ENCODE peak calls at places on chromosome 11, in ten cellular contexts. One of them, this sample, is unnamed.

GRCh38 chr11:2462986-2463765 is 18.4 kb downstream of the KCNQ1 start:
- DNase-seq in right cardiac atrium: peak
- DNase-seq in CD4-positive, alpha-beta memory T cell: no peak
- DNase-seq in brain microvascular endothelial cell: no peak
- DNase-seq in AG04450: no peak
- DNase-seq in A673: no peak
- DNase-seq in psoas muscle: no peak
- DNase-seq in Peyer's patch: peak
- DNase-seq in colonic mucosa: peak
- DNase-seq in dorsolateral prefrontal cortex: no peak
- DNase-seq in this sample: no peak

GRCh38 chr11:94171693-94172440 is 43.2 kb downstream of the PANX1 start:
- DNase-seq in right cardiac atrium: peak
- DNase-seq in CD4-positive, alpha-beta memory T cell: no peak
- DNase-seq in brain microvascular endothelial cell: peak
- DNase-seq in AG04450: no peak
- DNase-seq in A673: peak
- DNase-seq in psoas muscle: no peak
- DNase-seq in Peyer's patch: peak
- DNase-seq in colonic mucosa: peak
- DNase-seq in dorsolateral prefrontal cortex: peak
- DNase-seq in this sample: no peak

GRCh38 chr11:47856186-47856585 is 8.0 kb upstream of the NUP160 start:
- DNase-seq in right cardiac atrium: no peak
- DNase-seq in CD4-positive, alpha-beta memory T cell: no peak
- DNase-seq in brain microvascular endothelial cell: peak
- DNase-seq in AG04450: no peak
- DNase-seq in A673: peak
- DNase-seq in psoas muscle: no peak
- DNase-seq in Peyer's patch: no peak
- DNase-seq in colonic mucosa: no peak
- DNase-seq in dorsolateral prefrontal cortex: no peak
- DNase-seq in this sample: no peak

GRCh38 chr11:118921929-118922744 is 3.6 kb downstream of the BCL9L start:
- DNase-seq in right cardiac atrium: peak
- DNase-seq in CD4-positive, alpha-beta memory T cell: no peak
- DNase-seq in brain microvascular endothelial cell: no peak
- DNase-seq in AG04450: no peak
- DNase-seq in A673: peak
- DNase-seq in psoas muscle: peak
- DNase-seq in Peyer's patch: peak
- DNase-seq in colonic mucosa: peak
- DNase-seq in dorsolateral prefrontal cortex: no peak
- DNase-seq in this sample: peak

GRCh38 chr11:78298216-78298860 is 109.6 kb downstream of the USP35 start:
- DNase-seq in right cardiac atrium: no peak
- DNase-seq in CD4-positive, alpha-beta memory T cell: no peak
- DNase-seq in brain microvascular endothelial cell: peak
- DNase-seq in AG04450: no peak
- DNase-seq in A673: no peak
- DNase-seq in psoas muscle: no peak
- DNase-seq in Peyer's patch: no peak
- DNase-seq in colonic mucosa: no peak
- DNase-seq in dorsolateral prefrontal cortex: no peak
- DNase-seq in this sample: no peak

GRCh38 chr11:67113231-67113721 is 5.8 kb upstream of the KDM2A start:
- DNase-seq in right cardiac atrium: no peak
- DNase-seq in CD4-positive, alpha-beta memory T cell: no peak
- DNase-seq in brain microvascular endothelial cell: no peak
- DNase-seq in AG04450: no peak
- DNase-seq in A673: no peak
- DNase-seq in psoas muscle: no peak
- DNase-seq in Peyer's patch: peak
- DNase-seq in colonic mucosa: no peak
- DNase-seq in dorsolateral prefrontal cortex: no peak
- DNase-seq in this sample: no peak

GRCh38 chr11:46391578-46392420 is at the start of gene CHRM4:
- DNase-seq in right cardiac atrium: no peak
- DNase-seq in CD4-positive, alpha-beta memory T cell: no peak
- DNase-seq in brain microvascular endothelial cell: no peak
- DNase-seq in AG04450: no peak
- DNase-seq in A673: peak
- DNase-seq in psoas muscle: no peak
- DNase-seq in Peyer's patch: no peak
- DNase-seq in colonic mucosa: no peak
- DNase-seq in dorsolateral prefrontal cortex: peak
- DNase-seq in this sample: peak

GRCh38 chr11:131099013-131099412 is 182.7 kb upstream of the SNX19 start:
- DNase-seq in right cardiac atrium: no peak
- DNase-seq in CD4-positive, alpha-beta memory T cell: no peak
- DNase-seq in brain microvascular endothelial cell: peak
- DNase-seq in AG04450: no peak
- DNase-seq in A673: no peak
- DNase-seq in psoas muscle: no peak
- DNase-seq in Peyer's patch: no peak
- DNase-seq in colonic mucosa: no peak
- DNase-seq in dorsolateral prefrontal cortex: no peak
- DNase-seq in this sample: no peak

GRCh38 chr11:16059332-16059731 is 297.0 kb downstream of the SOX6 start:
- DNase-seq in right cardiac atrium: no peak
- DNase-seq in CD4-positive, alpha-beta memory T cell: no peak
- DNase-seq in brain microvascular endothelial cell: no peak
- DNase-seq in AG04450: no peak
- DNase-seq in A673: no peak
- DNase-seq in psoas muscle: no peak
- DNase-seq in Peyer's patch: no peak
- DNase-seq in colonic mucosa: no peak
- DNase-seq in dorsolateral prefrontal cortex: no peak
- DNase-seq in this sample: no peak

GRCh38 chr11:47215366-47215925 is 672 bp downstream of the DDB2 start:
- DNase-seq in right cardiac atrium: no peak
- DNase-seq in CD4-positive, alpha-beta memory T cell: no peak
- DNase-seq in brain microvascular endothelial cell: no peak
- DNase-seq in AG04450: no peak
- DNase-seq in A673: no peak
- DNase-seq in psoas muscle: no peak
- DNase-seq in Peyer's patch: no peak
- DNase-seq in colonic mucosa: peak
- DNase-seq in dorsolateral prefrontal cortex: no peak
- DNase-seq in this sample: no peak

GRCh38 chr11:113148652-113149051 is 165.7 kb upstream of the TTC12 start:
- DNase-seq in right cardiac atrium: no peak
- DNase-seq in CD4-positive, alpha-beta memory T cell: no peak
- DNase-seq in brain microvascular endothelial cell: no peak
- DNase-seq in AG04450: no peak
- DNase-seq in A673: no peak
- DNase-seq in psoas muscle: no peak
- DNase-seq in Peyer's patch: no peak
- DNase-seq in colonic mucosa: no peak
- DNase-seq in dorsolateral prefrontal cortex: no peak
- DNase-seq in this sample: no peak

GRCh38 chr11:57321388-57321995 is 3.3 kb downstream of the TNKS1BP1 start:
- DNase-seq in right cardiac atrium: no peak
- DNase-seq in CD4-positive, alpha-beta memory T cell: no peak
- DNase-seq in brain microvascular endothelial cell: no peak
- DNase-seq in AG04450: no peak
- DNase-seq in A673: no peak
- DNase-seq in psoas muscle: no peak
- DNase-seq in Peyer's patch: no peak
- DNase-seq in colonic mucosa: peak
- DNase-seq in dorsolateral prefrontal cortex: no peak
- DNase-seq in this sample: no peak

GRCh38 chr11:8267831-8268529 is 4.3 kb upstream of the LMO1 start:
- DNase-seq in right cardiac atrium: no peak
- DNase-seq in CD4-positive, alpha-beta memory T cell: no peak
- DNase-seq in brain microvascular endothelial cell: no peak
- DNase-seq in AG04450: no peak
- DNase-seq in A673: no peak
- DNase-seq in psoas muscle: no peak
- DNase-seq in Peyer's patch: peak
- DNase-seq in colonic mucosa: no peak
- DNase-seq in dorsolateral prefrontal cortex: no peak
- DNase-seq in this sample: no peak

GRCh38 chr11:9265211-9266131 is at the start of gene DENND5A:
- DNase-seq in right cardiac atrium: peak
- DNase-seq in CD4-positive, alpha-beta memory T cell: peak
- DNase-seq in brain microvascular endothelial cell: peak
- DNase-seq in AG04450: peak
- DNase-seq in A673: peak
- DNase-seq in psoas muscle: peak
- DNase-seq in Peyer's patch: peak
- DNase-seq in colonic mucosa: peak
- DNase-seq in dorsolateral prefrontal cortex: peak
- DNase-seq in this sample: peak

GRCh38 chr11:86978756-86979608 is 23.8 kb upstream of the FZD4 start:
- DNase-seq in right cardiac atrium: no peak
- DNase-seq in CD4-positive, alpha-beta memory T cell: peak
- DNase-seq in brain microvascular endothelial cell: peak
- DNase-seq in AG04450: no peak
- DNase-seq in A673: peak
- DNase-seq in psoas muscle: no peak
- DNase-seq in Peyer's patch: no peak
- DNase-seq in colonic mucosa: no peak
- DNase-seq in dorsolateral prefrontal cortex: no peak
- DNase-seq in this sample: no peak

GRCh38 chr11:68351450-68352275 is 39.3 kb downstream of the LRP5 start:
- DNase-seq in right cardiac atrium: no peak
- DNase-seq in CD4-positive, alpha-beta memory T cell: no peak
- DNase-seq in brain microvascular endothelial cell: no peak
- DNase-seq in AG04450: no peak
- DNase-seq in A673: no peak
- DNase-seq in psoas muscle: no peak
- DNase-seq in Peyer's patch: no peak
- DNase-seq in colonic mucosa: no peak
- DNase-seq in dorsolateral prefrontal cortex: no peak
- DNase-seq in this sample: no peak
- H3K27ac ChIP-seq in right cardiac atrium: peak
- H3K27ac ChIP-seq in CD4-positive, alpha-beta memory T cell: no peak
- H3K27ac ChIP-seq in brain microvascular endothelial cell: no peak
- H3K27ac ChIP-seq in AG04450: no peak
- H3K27ac ChIP-seq in A673: no peak
- H3K27ac ChIP-seq in psoas muscle: no peak
- H3K27ac ChIP-seq in Peyer's patch: no peak
- H3K27ac ChIP-seq in colonic mucosa: no peak
- H3K27ac ChIP-seq in dorsolateral prefrontal cortex: no peak
- H3K27ac ChIP-seq in this sample: no peak

DNA sequence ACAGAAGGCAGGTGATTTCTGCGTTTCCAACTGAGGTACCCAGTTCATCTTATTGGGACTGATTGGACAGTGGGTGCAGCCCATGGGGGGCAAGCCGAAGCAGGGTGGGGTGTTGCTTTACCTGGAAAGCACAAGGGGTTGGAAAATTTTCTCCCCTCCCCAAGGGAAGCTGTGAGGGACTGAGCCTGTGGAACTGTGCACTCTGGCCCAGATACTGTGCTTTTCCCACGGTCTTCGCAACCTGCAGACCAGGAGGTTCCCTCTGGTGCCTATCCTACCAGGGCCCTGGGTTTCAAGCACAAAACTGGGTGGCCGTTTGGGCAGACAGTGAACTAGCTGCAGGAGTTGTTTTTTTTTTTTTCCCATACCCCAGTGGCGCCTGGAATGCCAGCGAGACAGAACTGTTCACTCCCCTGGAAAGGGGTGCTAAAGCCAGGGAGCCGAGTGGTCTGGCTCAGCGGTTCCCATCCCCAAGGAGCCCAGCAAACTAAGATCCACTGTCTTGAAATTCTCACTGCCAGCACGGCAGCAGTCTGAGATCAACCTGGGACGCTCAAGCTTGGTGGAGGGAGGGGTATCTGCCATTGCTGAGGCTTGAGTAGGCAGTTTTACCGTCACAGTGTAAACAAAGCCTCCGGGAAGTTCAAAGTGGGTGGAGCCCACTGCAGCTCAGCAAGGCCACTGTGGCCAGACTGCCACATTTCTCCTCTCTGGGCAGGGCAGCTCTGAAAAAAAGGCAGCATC is 97.2 kb downstream of the JRKL start:
- DNase-seq in right cardiac atrium: no peak
- DNase-seq in CD4-positive, alpha-beta memory T cell: no peak
- DNase-seq in brain microvascular endothelial cell: peak
- DNase-seq in AG04450: no peak
- DNase-seq in A673: no peak
- DNase-seq in psoas muscle: no peak
- DNase-seq in Peyer's patch: no peak
- DNase-seq in colonic mucosa: peak
- DNase-seq in dorsolateral prefrontal cortex: no peak
- DNase-seq in this sample: no peak
- H3K27ac ChIP-seq in right cardiac atrium: no peak
- H3K27ac ChIP-seq in CD4-positive, alpha-beta memory T cell: no peak
- H3K27ac ChIP-seq in brain microvascular endothelial cell: no peak
- H3K27ac ChIP-seq in AG04450: no peak
- H3K27ac ChIP-seq in A673: no peak
- H3K27ac ChIP-seq in psoas muscle: no peak
- H3K27ac ChIP-seq in Peyer's patch: no peak
- H3K27ac ChIP-seq in colonic mucosa: no peak
- H3K27ac ChIP-seq in dorsolateral prefrontal cortex: no peak
- H3K27ac ChIP-seq in this sample: no peak

GRCh38 chr11:26996056-26996455 is 2.1 kb downstream of the FIBIN start:
- DNase-seq in right cardiac atrium: no peak
- DNase-seq in CD4-positive, alpha-beta memory T cell: no peak
- DNase-seq in brain microvascular endothelial cell: no peak
- DNase-seq in AG04450: no peak
- DNase-seq in A673: no peak
- DNase-seq in psoas muscle: no peak
- DNase-seq in Peyer's patch: no peak
- DNase-seq in colonic mucosa: no peak
- DNase-seq in dorsolateral prefrontal cortex: no peak
- DNase-seq in this sample: no peak
- H3K27ac ChIP-seq in right cardiac atrium: no peak
- H3K27ac ChIP-seq in CD4-positive, alpha-beta memory T cell: no peak
- H3K27ac ChIP-seq in brain microvascular endothelial cell: no peak
- H3K27ac ChIP-seq in AG04450: no peak
- H3K27ac ChIP-seq in A673: no peak
- H3K27ac ChIP-seq in psoas muscle: no peak
- H3K27ac ChIP-seq in Peyer's patch: no peak
- H3K27ac ChIP-seq in colonic mucosa: no peak
- H3K27ac ChIP-seq in dorsolateral prefrontal cortex: no peak
- H3K27ac ChIP-seq in this sample: no peak

DNA sequence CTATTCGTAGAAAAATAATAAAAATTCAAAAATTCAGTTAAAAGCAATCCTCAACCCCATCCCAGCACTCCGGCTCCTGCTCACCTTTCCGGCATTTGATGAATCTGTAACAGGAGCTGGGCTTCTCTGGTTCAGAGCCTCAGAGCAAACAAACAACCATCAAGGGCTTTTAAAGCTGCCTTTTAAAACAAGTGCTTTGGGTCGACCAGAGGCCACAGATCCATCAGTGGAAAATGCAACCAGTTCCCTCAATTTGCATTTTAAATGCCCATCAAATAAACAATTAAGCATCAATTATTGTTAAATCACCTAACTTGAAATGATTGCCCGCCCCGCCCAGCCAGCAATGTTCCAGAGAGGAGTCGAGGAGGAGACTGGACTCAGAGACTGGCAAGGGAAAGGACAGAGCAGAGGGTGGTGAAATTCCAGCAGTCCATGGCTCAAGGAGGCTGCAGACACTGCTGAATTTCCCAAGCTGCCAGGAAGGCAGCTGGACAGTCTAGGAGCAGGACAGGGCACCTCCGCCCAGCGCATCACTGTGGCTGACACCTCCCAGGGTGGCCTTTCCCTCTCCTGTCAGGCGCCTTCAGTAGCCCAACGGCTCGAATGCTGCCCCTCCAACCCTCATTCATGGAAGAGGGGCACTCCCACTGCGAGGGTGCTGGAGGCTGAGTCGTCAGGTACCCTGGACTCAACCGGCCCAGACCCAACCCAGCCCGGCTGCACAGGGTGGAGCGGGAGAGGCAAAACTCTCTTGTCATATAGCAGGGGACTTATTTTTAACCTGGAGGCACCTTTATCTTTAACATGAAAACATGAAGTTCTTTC is 7.4 kb downstream of the FXYD6 start:
- DNase-seq in right cardiac atrium: no peak
- DNase-seq in CD4-positive, alpha-beta memory T cell: no peak
- DNase-seq in brain microvascular endothelial cell: no peak
- DNase-seq in AG04450: no peak
- DNase-seq in A673: no peak
- DNase-seq in psoas muscle: no peak
- DNase-seq in Peyer's patch: no peak
- DNase-seq in colonic mucosa: no peak
- DNase-seq in dorsolateral prefrontal cortex: no peak
- DNase-seq in this sample: no peak
- H3K27ac ChIP-seq in right cardiac atrium: no peak
- H3K27ac ChIP-seq in CD4-positive, alpha-beta memory T cell: no peak
- H3K27ac ChIP-seq in brain microvascular endothelial cell: no peak
- H3K27ac ChIP-seq in AG04450: no peak
- H3K27ac ChIP-seq in A673: no peak
- H3K27ac ChIP-seq in psoas muscle: no peak
- H3K27ac ChIP-seq in Peyer's patch: no peak
- H3K27ac ChIP-seq in colonic mucosa: no peak
- H3K27ac ChIP-seq in dorsolateral prefrontal cortex: peak
- H3K27ac ChIP-seq in this sample: no peak

This sample was measured in caudate nucleus.